ENCODE peak calls at places on chromosomes 6 and 20, in seven cellular contexts. J, Q, K, H, I, N and B are unnamed samples.

GRCh38 chr6:2978923-2979322 is 7.6 kb upstream of the SERPINB6 start:
- DNase-seq in H (no peak), K (no peak), Q (no peak), J (no peak), I (no peak), N (no peak), B (no peak)

GRCh38 chr6:99822741-99823512 is 171.1 kb downstream of the MCHR2 start:
- DNase-seq in K (peak; percentile 66), I (no peak), Q (no peak), H (peak; percentile 7), N (peak; percentile 55), J (peak; percentile 47), B (no peak)

GRCh38 chr6:122829456-122829855 is 40.4 kb downstream of the SMPDL3A start:
- DNase-seq in H (no peak), I (no peak), K (no peak), Q (no peak), N (no peak), J (no peak), B (no peak)

GRCh38 chr6:33613146-33613793 is 7.9 kb upstream of the ITPR3 start:
- DNase-seq in Q (no peak), I (no peak), N (no peak), H (no peak), K (no peak), J (no peak), B (no peak)

GRCh38 chr6:127249619-127250018 is 17.0 kb upstream of the RNF146 start:
- DNase-seq in H (no peak), N (no peak), J (no peak), Q (no peak), K (no peak), I (no peak), B (no peak)

GRCh38 chr6:71473908-71474307 is 185.3 kb downstream of the OGFRL1 start:
- DNase-seq in N (no peak), Q (no peak), J (no peak), K (peak; percentile 77), I (no peak), H (peak; percentile 35), B (peak; percentile 89)

GRCh38 chr6:160088069-160088773 is 33.4 kb upstream of the SLC22A1 start:
- DNase-seq in J (no peak), Q (no peak), N (peak; percentile 85), I (no peak), K (peak; percentile 78), H (peak; percentile 44), B (no peak)

GRCh38 chr6:151690768-151691562 is 116.5 kb upstream of the ESR1 start:
- DNase-seq in H (no peak), N (no peak), I (peak; percentile 23), Q (no peak), K (no peak), J (peak; percentile 70), B (no peak)

GRCh38 chr6:152459245-152459644 is 177.9 kb downstream of the SYNE1 start:
- DNase-seq in N (no peak), K (no peak), H (no peak), I (no peak), J (no peak), Q (no peak), B (no peak)

GRCh38 chr6:92522589-92522988 is 896.8 kb downstream of the EPHA7 start:
- DNase-seq in K (no peak), J (no peak), H (no peak), I (no peak), Q (no peak), N (no peak), B (no peak)

DNA sequence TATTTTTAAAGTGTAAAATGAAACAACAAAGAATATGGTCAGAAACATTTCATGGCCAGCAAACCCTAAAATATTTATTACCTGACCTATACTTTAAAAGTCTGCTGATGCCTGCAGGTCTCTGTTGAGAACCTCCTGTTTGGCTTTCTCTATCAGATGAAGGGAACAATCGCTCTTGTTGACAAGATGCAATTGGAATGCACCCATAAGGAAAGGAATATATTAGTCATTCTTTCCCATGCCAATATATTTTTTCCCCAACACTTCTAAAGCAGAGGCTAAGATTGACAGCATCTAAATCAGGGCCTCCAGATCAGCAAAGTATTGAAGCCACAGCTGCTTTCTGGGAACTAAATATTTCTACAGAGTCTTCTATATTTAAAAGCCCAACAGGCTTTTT is 897.8 kb downstream of the EPHA7 start:
- DNase-seq in N (no peak), I (no peak), Q (no peak), K (peak; percentile 62), J (no peak), H (no peak), B (no peak)
- H3K27ac ChIP-seq in N (no peak overlapping the region), I (no peak overlapping the region), Q (no peak overlapping the region), K (no peak overlapping the region), J (no peak overlapping the region), H (no peak overlapping the region), B (no peak overlapping the region)

GRCh38 chr6:1787109-1787466 is 177.4 kb downstream of the FOXC1 start:
- DNase-seq in K (no peak), I (no peak), J (no peak), Q (no peak), H (no peak), N (no peak), B (no peak)

GRCh38 chr6:1790684-1791083 is 181.0 kb downstream of the FOXC1 start:
- DNase-seq in N (no peak), J (no peak), H (no peak), I (no peak), Q (no peak), K (no peak), B (no peak)

GRCh38 chr6:1786455-1787108 is 176.9 kb downstream of the FOXC1 start:
- DNase-seq in N (no peak), J (peak; percentile 38), I (no peak), H (no peak), K (no peak), Q (no peak), B (no peak)

GRCh38 chr6:1787894-1788293 is 178.2 kb downstream of the FOXC1 start:
- DNase-seq in K (no peak), J (no peak), H (peak; percentile 29), I (no peak), N (no peak), Q (no peak), B (no peak)

GRCh38 chr6:1789092-1789491 is 179.4 kb downstream of the FOXC1 start:
- DNase-seq in I (no peak), K (no peak), J (no peak), N (no peak), Q (no peak), H (no peak), B (no peak)
- H3K27ac ChIP-seq in I (no peak overlapping the region), K (no peak overlapping the region), J (no peak overlapping the region), N (no peak overlapping the region), Q (no peak overlapping the region), H (no peak overlapping the region), B (no peak overlapping the region)

DNA sequence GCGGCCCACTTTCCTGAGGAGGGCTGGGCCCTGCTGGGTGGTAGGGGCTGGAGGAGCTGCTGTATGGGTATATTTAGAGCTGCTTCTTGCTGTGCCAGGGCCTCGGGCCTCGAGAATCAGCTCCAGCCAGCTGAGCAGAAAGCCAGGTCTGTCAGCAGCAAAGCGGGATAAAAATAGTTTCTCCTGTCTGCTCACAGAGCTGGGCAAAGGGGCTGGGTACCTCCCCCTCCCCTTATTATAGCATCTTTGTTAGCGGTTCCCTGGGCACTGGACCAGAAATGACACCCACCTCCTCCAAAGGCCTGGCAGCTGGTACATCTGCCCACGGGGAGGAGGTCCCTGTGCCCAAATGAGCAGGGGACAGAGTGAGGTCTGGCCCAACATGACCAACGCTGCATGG is 6.0 kb downstream of the SCRT2 start:
- DNase-seq in Q (no peak), I (no peak), K (no peak), H (peak; percentile 28), N (no peak), J (no peak), B (no peak)
- H3K27ac ChIP-seq in Q (no peak overlapping the region), I (no peak overlapping the region), K (no peak overlapping the region), H (peak overlapping the region; percentile 60), N (no peak overlapping the region), J (no peak overlapping the region), B (no peak overlapping the region)

GRCh38 chr6:108655840-108656650 is 95.3 kb downstream of the FOXO3 start:
- DNase-seq in N (no peak), J (no peak), Q (no peak), H (peak; percentile 38), I (no peak), K (no peak), B (no peak)

GRCh38 chr6:108653864-108654402 is 93.2 kb downstream of the FOXO3 start:
- DNase-seq in N (no peak), K (peak; percentile 14), Q (no peak), I (no peak), J (no peak), H (peak; percentile 61), B (no peak)

GRCh38 chr6:108658174-108658573 is 97.5 kb downstream of the FOXO3 start:
- DNase-seq in Q (no peak), N (no peak), K (peak; percentile 42), I (no peak), J (no peak), H (no peak), B (no peak)

GRCh38 chr6:108654465-108655106 is 93.9 kb downstream of the FOXO3 start:
- DNase-seq in J (no peak), H (no peak), I (no peak), N (no peak), K (no peak), Q (no peak), B (no peak)

DNA sequence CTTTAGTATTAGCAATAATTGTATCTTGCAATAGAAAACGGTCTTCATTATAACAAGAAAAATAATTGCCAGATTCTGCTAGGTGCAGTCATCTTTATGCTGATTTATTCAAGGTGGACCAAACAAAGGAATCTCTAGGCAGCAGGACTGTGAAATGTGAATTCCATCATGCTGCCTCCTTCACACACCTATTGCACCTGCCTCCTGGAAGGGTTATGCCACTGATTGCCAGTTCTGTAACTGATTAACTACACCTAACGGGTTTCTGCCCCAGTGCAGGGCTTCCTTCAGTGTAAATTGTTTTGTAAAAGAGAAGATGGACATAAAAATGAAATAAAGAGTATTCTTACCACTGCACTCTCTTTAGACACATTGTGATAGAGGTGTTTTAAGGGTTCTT is 96.1 kb downstream of the FOXO3 start:
- DNase-seq in K (no peak), H (no peak), N (no peak), I (no peak), J (no peak), Q (no peak), B (no peak)
- H3K27ac ChIP-seq in K (no peak overlapping the region), H (peak overlapping the region; percentile 84), N (peak overlapping the region; percentile 83), I (peak overlapping the region; percentile 13), J (no peak overlapping the region), Q (no peak overlapping the region), B (no peak overlapping the region)